ENCODE peak calls at places on chromosomes 6 and 20, in six cellular contexts. G is left ventricle myocardium superior; I is Right ventricle myocardium superior; O is activated CD4-positive, alpha-beta T cell treated with anti-CD3 and anti-CD28 coated beads for 36 hours; K is activated CD4-positive, CD25-positive, alpha-beta regulatory T cell treated with anti-CD3 and anti-CD28 coated beads, Interleukin-2, amount 50 U/mL, for 24 hours; F is activated naive CD4-positive, alpha-beta T cell treated with anti-CD3 and anti-CD28 coated beads, Interleukin-2, amount 50 U/mL, for 72 hours. Q is an unnamed sample.

GRCh38 chr6:25062070-25062811 is 126.5 kb upstream of the RIPOR2 start:
- ATAC-seq in G (peak; percentile 80), I (peak; percentile 60), O (no peak), K (no peak), F (no peak), Q (no peak)

GRCh38 chr6:64732888-64733287 is 974.1 kb downstream of the EYS start:
- ATAC-seq in G (no peak), I (no peak), O (no peak), K (no peak), F (no peak), Q (no peak)

GRCh38 chr6:119218548-119218947 is 131.0 kb downstream of the MAN1A1 start:
- ATAC-seq in G (no peak), I (no peak), O (no peak), K (no peak), F (no peak), Q (no peak)

GRCh38 chr6:114288696-114289095 is 54.1 kb downstream of the HS3ST5 start:
- ATAC-seq in G (no peak), I (no peak), O (no peak), K (no peak), F (no peak), Q (no peak)

GRCh38 chr6:105633814-105634213 is 230.9 kb upstream of the PREP start:
- ATAC-seq in G (no peak), I (no peak), O (peak; percentile 44), K (no peak), F (no peak), Q (no peak)

GRCh38 chr20:38591484-38592410 is 9.9 kb upstream of the ARHGAP40 start:
- ATAC-seq in G (no peak), I (no peak), O (no peak), K (no peak), F (no peak), Q (no peak)

GRCh38 chr20:25539742-25540201 is 45.6 kb downstream of the NINL start:
- ATAC-seq in G (peak; percentile 54), I (peak; percentile 57), O (no peak), K (no peak), F (no peak), Q (peak; percentile 24)

GRCh38 chr20:46004187-46004586 is 4.5 kb upstream of the MMP9 start:
- ATAC-seq in G (peak; percentile 75), I (peak; percentile 73), O (no peak), K (no peak), F (no peak), Q (no peak)

GRCh38 chr6:11009353-11009752 is 34.8 kb downstream of the ELOVL2 start:
- ATAC-seq in G (no peak), I (no peak), O (no peak), K (no peak), F (no peak), Q (no peak)

GRCh38 chr20:45892828-45893500 is 1.8 kb downstream of the CTSA start:
- ATAC-seq in G (no peak), I (no peak), O (no peak), K (peak; percentile 14), F (peak; percentile 46), Q (peak; percentile 68)

GRCh38 chr20:10730629-10731183 is 56.9 kb upstream of the JAG1 start:
- ATAC-seq in G (no peak), I (no peak), O (no peak), K (no peak), F (no peak), Q (no peak)

GRCh38 chr20:57259179-57260021 is 7.0 kb downstream of the BMP7 start:
- ATAC-seq in G (peak; percentile 70), I (peak; percentile 45), O (no peak), K (no peak), F (no peak), Q (no peak)

GRCh38 chr20:58072695-58073671 is 155.5 kb downstream of the ANKRD60 start:
- ATAC-seq in G (no peak), I (no peak), O (no peak), K (no peak), F (no peak), Q (no peak)

GRCh38 chr6:12356431-12356830 is 66.3 kb downstream of the EDN1 start:
- ATAC-seq in G (no peak), I (no peak), O (no peak), K (no peak), F (no peak), Q (no peak)

GRCh38 chr20:58374027-58374850 is 14.8 kb upstream of the VAPB start:
- ATAC-seq in G (no peak), I (no peak), O (no peak), K (no peak), F (no peak), Q (no peak)

GRCh38 chr6:35247642-35248231 is 11.8 kb upstream of the ZNF76 start:
- ATAC-seq in G (no peak), I (no peak), O (peak; percentile 70), K (no peak), F (peak; percentile 61), Q (no peak)